ENCODE peak calls at places on chromosomes 1 and 21, in ten cellular contexts. M is AG10803, L is OCI-LY7, C is stomach, Z is brain microvascular endothelial cell, V is ovary, T is mammary epithelial cell, X is tibial nerve, K is cardiac fibroblast, A is B cell. J is an unnamed sample.

GRCh38 chr21:15755125-15755524 is 25.3 kb downstream of the USP25 start:
- DNase-seq in M (no peak), L (no peak), C (no peak), Z (no peak), V (no peak), T (no peak), X (no peak), K (peak; percentile 33), A (no peak), J (no peak)

GRCh38 chr1:37098196-37098595 is 63.9 kb upstream of the GRIK3 start:
- DNase-seq in M (no peak), L (no peak), C (no peak), Z (no peak), V (no peak), T (no peak), X (no peak), K (no peak), A (no peak), J (no peak)

GRCh38 chr1:244863491-244864252 is 671 bp downstream of the HNRNPU start:
- DNase-seq in M (no peak), L (peak; percentile 53), C (peak; percentile 40), Z (no peak), V (peak; percentile 48), T (no peak), X (peak; percentile 24), K (no peak), A (no peak), J (peak; percentile 37)

GRCh38 chr1:6794164-6794563 is 8.9 kb downstream of the CAMTA1 start:
- DNase-seq in M (peak; percentile 70), L (peak; percentile 29), C (no peak), Z (no peak), V (no peak), T (peak; percentile 8), X (no peak), K (peak; percentile 72), A (peak; percentile 24), J (no peak)

GRCh38 chr1:99004270-99005141 is at the start of gene PLPPR5:
- DNase-seq in M (peak; percentile 13), L (no peak), C (no peak), Z (peak; percentile 7), V (no peak), T (no peak), X (no peak), K (peak; percentile 6), A (no peak), J (no peak)

GRCh38 chr1:244319283-244320132 is 132.2 kb downstream of the ADSS2 start:
- DNase-seq in M (peak; percentile 90), L (peak; percentile 7), C (no peak), Z (peak; percentile 77), V (no peak), T (peak; percentile 87), X (no peak), K (peak; percentile 94), A (peak; percentile 48), J (peak; percentile 13)

GRCh38 chr21:46159841-46160562 is 4.6 kb upstream of the FTCD start:
- DNase-seq in M (no peak), L (no peak), C (peak; percentile 14), Z (no peak), V (no peak), T (no peak), X (peak; percentile 10), K (no peak), A (no peak), J (peak; percentile 0)

GRCh38 chr21:42324896-42325295 is 9.7 kb upstream of the TFF3 start:
- DNase-seq in M (no peak), L (no peak), C (no peak), Z (no peak), V (no peak), T (no peak), X (no peak), K (no peak), A (no peak), J (no peak)

GRCh38 chr1:35294809-35295208 is 26.3 kb downstream of the ZMYM4 start:
- DNase-seq in M (no peak), L (no peak), C (no peak), Z (no peak), V (no peak), T (no peak), X (no peak), K (no peak), A (no peak), J (no peak)

GRCh38 chr1:1542766-1543705 is 2.6 kb upstream of the TMEM240 start:
- DNase-seq in M (no peak), L (no peak), C (no peak), Z (no peak), V (no peak), T (no peak), X (no peak), K (no peak), A (no peak), J (no peak)

GRCh38 chr1:155673003-155673402 is 15.6 kb downstream of the YY1AP1 start:
- DNase-seq in M (no peak), L (no peak), C (no peak), Z (no peak), V (no peak), T (no peak), X (no peak), K (no peak), A (no peak), J (no peak)

GRCh38 chr1:214332950-214333798 is 52.2 kb downstream of the SMYD2 start:
- DNase-seq in M (peak; percentile 61), L (peak; percentile 37), C (peak; percentile 66), Z (peak; percentile 49), V (peak; percentile 48), T (no peak), X (peak; percentile 31), K (peak; percentile 70), A (peak; percentile 22), J (no peak)

GRCh38 chr1:182340233-182341058 is 51.1 kb downstream of the GLUL start:
- DNase-seq in M (peak; percentile 76), L (no peak), C (no peak), Z (peak; percentile 9), V (no peak), T (no peak), X (no peak), K (peak; percentile 38), A (no peak), J (no peak)

GRCh38 chr1:153401461-153401860 is 10.6 kb upstream of the S100A8 start:
- DNase-seq in M (no peak), L (no peak), C (no peak), Z (no peak), V (no peak), T (no peak), X (no peak), K (no peak), A (no peak), J (no peak)

GRCh38 chr1:153399401-153400055 is 8.7 kb upstream of the S100A8 start:
- DNase-seq in M (no peak), L (no peak), C (no peak), Z (no peak), V (no peak), T (no peak), X (no peak), K (no peak), A (no peak), J (no peak)

GRCh38 chr1:153402226-153402625 is 11.4 kb upstream of the S100A8 start:
- DNase-seq in M (no peak), L (no peak), C (no peak), Z (no peak), V (no peak), T (no peak), X (no peak), K (no peak), A (no peak), J (no peak)

GRCh38 chr1:153397924-153398651 is 7.2 kb upstream of the S100A8 start:
- DNase-seq in M (no peak), L (no peak), C (no peak), Z (no peak), V (no peak), T (no peak), X (no peak), K (no peak), A (no peak), J (no peak)

GRCh38 chr1:153400244-153400643 is 9.4 kb upstream of the S100A8 start:
- DNase-seq in M (no peak), L (no peak), C (no peak), Z (no peak), V (no peak), T (no peak), X (no peak), K (peak; percentile 5), A (no peak), J (no peak)
- TF ChIP-seq CTCF in M (peak; percentile 7), L (peak; percentile 27), C (no peak), Z (peak; percentile 3), V (no peak), T (no peak), X (no peak), K (no peak), A (no peak), J (no peak)

GRCh38 chr1:163161337-163161736 is 41.4 kb downstream of the RGS5 start:
- DNase-seq in M (no peak), L (no peak), C (no peak), Z (no peak), V (no peak), T (no peak), X (no peak), K (no peak), A (no peak), J (no peak)

GRCh38 chr1:163163861-163164582 is 38.7 kb downstream of the RGS5 start:
- DNase-seq in M (peak; percentile 18), L (no peak), C (no peak), Z (peak; percentile 45), V (no peak), T (peak; percentile 6), X (no peak), K (peak; percentile 69), A (no peak), J (no peak)

GRCh38 chr1:163165119-163165518 is 37.6 kb downstream of the RGS5 start:
- DNase-seq in M (no peak), L (no peak), C (no peak), Z (no peak), V (no peak), T (no peak), X (no peak), K (no peak), A (no peak), J (no peak)

GRCh38 chr1:163161841-163162240 is 40.9 kb downstream of the RGS5 start:
- DNase-seq in M (no peak), L (no peak), C (no peak), Z (no peak), V (no peak), T (no peak), X (no peak), K (peak; percentile 5), A (no peak), J (no peak)

GRCh38 chr1:163162281-163162937 is 40.3 kb downstream of the RGS5 start:
- DNase-seq in M (peak; percentile 79), L (no peak), C (no peak), Z (no peak), V (no peak), T (no peak), X (no peak), K (peak; percentile 33), A (no peak), J (no peak)
- TF ChIP-seq CTCF in M (peak; percentile 36), L (no peak), C (no peak), Z (no peak), V (no peak), T (no peak), X (no peak), K (no peak), A (no peak), J (no peak)

GRCh38 chr1:103525607-103526507 is at the start of gene RNPC3:
- DNase-seq in M (peak; percentile 88), L (peak; percentile 90), C (peak; percentile 91), Z (peak; percentile 89), V (peak; percentile 85), T (peak; percentile 84), X (peak; percentile 79), K (peak; percentile 96), A (peak; percentile 89), J (peak; percentile 84)
- TF ChIP-seq CTCF in M (peak; percentile 10), L (peak; percentile 36), C (no peak), Z (peak; percentile 4), V (no peak), T (no peak), X (peak; percentile 15), K (no peak), A (no peak), J (no peak)

GRCh38 chr1:235617808-235618207 is 31.8 kb downstream of the GNG4 start:
- DNase-seq in M (peak; percentile 84), L (no peak), C (no peak), Z (peak; percentile 62), V (no peak), T (peak; percentile 37), X (no peak), K (peak; percentile 70), A (no peak), J (no peak)
- TF ChIP-seq CTCF in M (peak; percentile 84), L (no peak), C (no peak), Z (peak; percentile 69), V (no peak), T (peak; percentile 43), X (no peak), K (peak; percentile 59), A (no peak), J (no peak)